ENCODE peak calls at places on chromosomes 12 and 14, in six cellular contexts. One of them, this sample, is unnamed.

GRCh38 chr12:7017870-7018349 is 366 bp downstream of the LPCAT3 start:
- DNase-seq in OCI-LY7: no peak
- DNase-seq in psoas muscle: no peak
- DNase-seq in effector memory CD4-positive, alpha-beta T cell: no peak
- DNase-seq in thoracic aorta: no peak
- DNase-seq in mucosa of descending colon: no peak
- DNase-seq in this sample: no peak

GRCh38 chr12:51437471-51437870 is 12.8 kb downstream of the SLC4A8 start:
- DNase-seq in OCI-LY7: no peak
- DNase-seq in psoas muscle: no peak
- DNase-seq in thoracic aorta: no peak
- DNase-seq in mucosa of descending colon: no peak
- DNase-seq in effector memory CD4-positive, alpha-beta T cell: no peak
- DNase-seq in this sample: no peak

GRCh38 chr14:58141893-58142292 is 10.1 kb downstream of the ARMH4 start:
- DNase-seq in thoracic aorta: no peak
- DNase-seq in mucosa of descending colon: no peak
- DNase-seq in psoas muscle: no peak
- DNase-seq in effector memory CD4-positive, alpha-beta T cell: no peak
- DNase-seq in OCI-LY7: no peak
- DNase-seq in this sample: no peak

GRCh38 chr14:35213869-35214387 is 78.3 kb upstream of the PSMA6 start:
- DNase-seq in OCI-LY7: no peak
- DNase-seq in effector memory CD4-positive, alpha-beta T cell: no peak
- DNase-seq in mucosa of descending colon: no peak
- DNase-seq in psoas muscle: no peak
- DNase-seq in thoracic aorta: no peak
- DNase-seq in this sample: no peak

GRCh38 chr12:96177013-96177412 is 17.2 kb upstream of the ELK3 start:
- DNase-seq in thoracic aorta: no peak
- DNase-seq in OCI-LY7: no peak
- DNase-seq in mucosa of descending colon: no peak
- DNase-seq in psoas muscle: no peak
- DNase-seq in effector memory CD4-positive, alpha-beta T cell: no peak
- DNase-seq in this sample: no peak

GRCh38 chr14:64244279-64244678 is 49.9 kb downstream of the ESR2 start:
- DNase-seq in effector memory CD4-positive, alpha-beta T cell: no peak
- DNase-seq in mucosa of descending colon: no peak
- DNase-seq in psoas muscle: peak; percentile 18
- DNase-seq in thoracic aorta: no peak
- DNase-seq in OCI-LY7: no peak
- DNase-seq in this sample: no peak

GRCh38 chr12:32548691-32549412 is 130.2 kb upstream of the DNM1L start:
- DNase-seq in thoracic aorta: peak; percentile 25
- DNase-seq in psoas muscle: peak; percentile 28
- DNase-seq in effector memory CD4-positive, alpha-beta T cell: no peak
- DNase-seq in OCI-LY7: no peak
- DNase-seq in mucosa of descending colon: no peak
- DNase-seq in this sample: no peak

GRCh38 chr12:6554990-6555691 is 701 bp downstream of the IFFO1 start:
- DNase-seq in thoracic aorta: no peak
- DNase-seq in effector memory CD4-positive, alpha-beta T cell: no peak
- DNase-seq in OCI-LY7: peak; percentile 32
- DNase-seq in psoas muscle: no peak
- DNase-seq in mucosa of descending colon: no peak
- DNase-seq in this sample: no peak

GRCh38 chr12:74984631-74985030 is 225.0 kb downstream of the KCNC2 start:
- DNase-seq in thoracic aorta: no peak
- DNase-seq in psoas muscle: no peak
- DNase-seq in effector memory CD4-positive, alpha-beta T cell: no peak
- DNase-seq in OCI-LY7: no peak
- DNase-seq in mucosa of descending colon: peak; percentile 20
- DNase-seq in this sample: no peak

GRCh38 chr12:9750276-9751203 is 10.2 kb downstream of the CD69 start:
- DNase-seq in psoas muscle: no peak
- DNase-seq in effector memory CD4-positive, alpha-beta T cell: peak; percentile 46
- DNase-seq in thoracic aorta: no peak
- DNase-seq in mucosa of descending colon: no peak
- DNase-seq in OCI-LY7: peak; percentile 86
- DNase-seq in this sample: peak; percentile 67

GRCh38 chr12:94206886-94207285 is 58.5 kb downstream of the PLXNC1 start:
- DNase-seq in OCI-LY7: no peak
- DNase-seq in effector memory CD4-positive, alpha-beta T cell: no peak
- DNase-seq in psoas muscle: no peak
- DNase-seq in mucosa of descending colon: no peak
- DNase-seq in thoracic aorta: no peak
- DNase-seq in this sample: no peak

GRCh38 chr12:132199526-132200319 is 55.5 kb downstream of the NOC4L start:
- DNase-seq in OCI-LY7: no peak
- DNase-seq in mucosa of descending colon: no peak
- DNase-seq in psoas muscle: no peak
- DNase-seq in thoracic aorta: no peak
- DNase-seq in effector memory CD4-positive, alpha-beta T cell: no peak
- DNase-seq in this sample: no peak

GRCh38 chr14:85528882-85529585 is 910 bp upstream of the FLRT2 start:
- DNase-seq in thoracic aorta: no peak
- DNase-seq in psoas muscle: no peak
- DNase-seq in mucosa of descending colon: no peak
- DNase-seq in OCI-LY7: no peak
- DNase-seq in effector memory CD4-positive, alpha-beta T cell: no peak
- DNase-seq in this sample: no peak

GRCh38 chr12:80892597-80893445 is 44.9 kb downstream of the LIN7A start:
- DNase-seq in mucosa of descending colon: no peak
- DNase-seq in psoas muscle: no peak
- DNase-seq in OCI-LY7: no peak
- DNase-seq in thoracic aorta: no peak
- DNase-seq in effector memory CD4-positive, alpha-beta T cell: no peak
- DNase-seq in this sample: no peak

GRCh38 chr12:5648692-5649338 is 216.9 kb downstream of the NTF3 start:
- DNase-seq in thoracic aorta: no peak
- DNase-seq in effector memory CD4-positive, alpha-beta T cell: no peak
- DNase-seq in mucosa of descending colon: no peak
- DNase-seq in psoas muscle: no peak
- DNase-seq in OCI-LY7: peak; percentile 44
- DNase-seq in this sample: no peak

GRCh38 chr12:21527451-21528180 is 1.5 kb downstream of the SPX start:
- DNase-seq in mucosa of descending colon: peak; percentile 51
- DNase-seq in psoas muscle: peak; percentile 53
- DNase-seq in thoracic aorta: no peak
- DNase-seq in effector memory CD4-positive, alpha-beta T cell: peak; percentile 35
- DNase-seq in OCI-LY7: peak; percentile 83
- DNase-seq in this sample: peak; percentile 72

GRCh38 chr14:22391908-22392307 is 197.1 kb downstream of the DAD1 start:
- DNase-seq in OCI-LY7: peak; percentile 92
- DNase-seq in effector memory CD4-positive, alpha-beta T cell: no peak
- DNase-seq in mucosa of descending colon: no peak
- DNase-seq in psoas muscle: no peak
- DNase-seq in thoracic aorta: no peak
- DNase-seq in this sample: no peak

GRCh38 chr12:28930704-28931103 is 218.4 kb upstream of the FAR2 start:
- DNase-seq in psoas muscle: no peak
- DNase-seq in OCI-LY7: no peak
- DNase-seq in thoracic aorta: no peak
- DNase-seq in mucosa of descending colon: no peak
- DNase-seq in effector memory CD4-positive, alpha-beta T cell: no peak
- DNase-seq in this sample: no peak

GRCh38 chr12:14157129-14157747 is 175.8 kb upstream of the GRIN2B start:
- DNase-seq in thoracic aorta: no peak
- DNase-seq in psoas muscle: no peak
- DNase-seq in mucosa of descending colon: no peak
- DNase-seq in effector memory CD4-positive, alpha-beta T cell: no peak
- DNase-seq in OCI-LY7: peak; percentile 99
- DNase-seq in this sample: no peak

GRCh38 chr12:56375598-56376434 is 13.2 kb upstream of the APOF start:
- DNase-seq in mucosa of descending colon: no peak
- DNase-seq in psoas muscle: no peak
- DNase-seq in thoracic aorta: no peak
- DNase-seq in OCI-LY7: peak; percentile 93
- DNase-seq in effector memory CD4-positive, alpha-beta T cell: no peak
- DNase-seq in this sample: peak; percentile 69

GRCh38 chr12:3291939-3292338 is 199.1 kb upstream of the PRMT8 start:
- DNase-seq in thoracic aorta: no peak
- DNase-seq in psoas muscle: no peak
- DNase-seq in effector memory CD4-positive, alpha-beta T cell: no peak
- DNase-seq in mucosa of descending colon: no peak
- DNase-seq in OCI-LY7: no peak
- DNase-seq in this sample: no peak

GRCh38 chr12:102501773-102502172 is 21.4 kb upstream of the IGF1 start:
- DNase-seq in mucosa of descending colon: no peak
- DNase-seq in thoracic aorta: no peak
- DNase-seq in OCI-LY7: no peak
- DNase-seq in psoas muscle: no peak
- DNase-seq in effector memory CD4-positive, alpha-beta T cell: no peak
- DNase-seq in this sample: no peak
- H3K4me3 ChIP-seq in mucosa of descending colon: no peak overlapping the region
- H3K4me3 ChIP-seq in thoracic aorta: no peak overlapping the region
- H3K4me3 ChIP-seq in OCI-LY7: no peak overlapping the region
- H3K4me3 ChIP-seq in psoas muscle: no peak overlapping the region
- H3K4me3 ChIP-seq in effector memory CD4-positive, alpha-beta T cell: no peak overlapping the region
- H3K4me3 ChIP-seq in this sample: no peak overlapping the region

GRCh38 chr14:68942281-68943035 is 36.6 kb downstream of the ACTN1 start:
- DNase-seq in mucosa of descending colon: no peak
- DNase-seq in thoracic aorta: no peak
- DNase-seq in OCI-LY7: no peak
- DNase-seq in psoas muscle: no peak
- DNase-seq in effector memory CD4-positive, alpha-beta T cell: no peak
- DNase-seq in this sample: no peak
- H3K4me1 ChIP-seq in mucosa of descending colon: peaks cover 70% of the 10 kb centered on the region
- H3K4me1 ChIP-seq in thoracic aorta: peaks cover 84% of the 10 kb centered on the region
- H3K4me1 ChIP-seq in OCI-LY7: no peaks in the 10 kb centered on the region
- H3K4me1 ChIP-seq in psoas muscle: peaks cover 51% of the 10 kb centered on the region
- H3K4me1 ChIP-seq in effector memory CD4-positive, alpha-beta T cell: no peaks in the 10 kb centered on the region
- H3K4me1 ChIP-seq in this sample: peaks cover 89% of the 10 kb centered on the region

GRCh38 chr12:15855646-15856045 is 26.5 kb upstream of the STRAP start:
- DNase-seq in OCI-LY7: no peak
- DNase-seq in psoas muscle: no peak
- DNase-seq in effector memory CD4-positive, alpha-beta T cell: no peak
- DNase-seq in mucosa of descending colon: no peak
- DNase-seq in thoracic aorta: no peak
- DNase-seq in this sample: no peak
- H3K4me3 ChIP-seq in OCI-LY7: no peak overlapping the region
- H3K4me3 ChIP-seq in psoas muscle: no peak overlapping the region
- H3K4me3 ChIP-seq in effector memory CD4-positive, alpha-beta T cell: no peak overlapping the region
- H3K4me3 ChIP-seq in mucosa of descending colon: no peak overlapping the region
- H3K4me3 ChIP-seq in thoracic aorta: no peak overlapping the region
- H3K4me3 ChIP-seq in this sample: no peak overlapping the region

GRCh38 chr14:24441485-24441884 is 1.1 kb downstream of the SDR39U1 start:
- DNase-seq in OCI-LY7: no peak
- DNase-seq in psoas muscle: no peak
- DNase-seq in thoracic aorta: no peak
- DNase-seq in effector memory CD4-positive, alpha-beta T cell: no peak
- DNase-seq in mucosa of descending colon: peak; percentile 37
- DNase-seq in this sample: no peak

GRCh38 chr14:24438198-24439095 is 4.1 kb downstream of the SDR39U1 start:
- DNase-seq in psoas muscle: no peak
- DNase-seq in OCI-LY7: no peak
- DNase-seq in effector memory CD4-positive, alpha-beta T cell: no peak
- DNase-seq in thoracic aorta: no peak
- DNase-seq in mucosa of descending colon: no peak
- DNase-seq in this sample: no peak

GRCh38 chr14:24439257-24439656 is 3.3 kb downstream of the SDR39U1 start:
- DNase-seq in psoas muscle: no peak
- DNase-seq in thoracic aorta: no peak
- DNase-seq in OCI-LY7: no peak
- DNase-seq in effector memory CD4-positive, alpha-beta T cell: no peak
- DNase-seq in mucosa of descending colon: no peak
- DNase-seq in this sample: no peak

GRCh38 chr14:24440606-24441399 is 1.8 kb downstream of the SDR39U1 start:
- DNase-seq in mucosa of descending colon: no peak
- DNase-seq in effector memory CD4-positive, alpha-beta T cell: no peak
- DNase-seq in OCI-LY7: no peak
- DNase-seq in thoracic aorta: no peak
- DNase-seq in psoas muscle: no peak
- DNase-seq in this sample: no peak

GRCh38 chr14:24439830-24440605 is 2.6 kb downstream of the SDR39U1 start:
- DNase-seq in psoas muscle: no peak
- DNase-seq in thoracic aorta: no peak
- DNase-seq in effector memory CD4-positive, alpha-beta T cell: no peak
- DNase-seq in mucosa of descending colon: peak; percentile 37
- DNase-seq in OCI-LY7: no peak
- DNase-seq in this sample: no peak
- H3K4me1 ChIP-seq in psoas muscle: peaks cover 35% of the 10 kb centered on the region
- H3K4me1 ChIP-seq in thoracic aorta: peaks cover 5% of the 10 kb centered on the region
- H3K4me1 ChIP-seq in effector memory CD4-positive, alpha-beta T cell: peaks cover 16% of the 10 kb centered on the region
- H3K4me1 ChIP-seq in mucosa of descending colon: peaks cover 23% of the 10 kb centered on the region
- H3K4me1 ChIP-seq in OCI-LY7: peaks cover 48% of the 10 kb centered on the region
- H3K4me1 ChIP-seq in this sample: peaks cover 7% of the 10 kb centered on the region

DNA sequence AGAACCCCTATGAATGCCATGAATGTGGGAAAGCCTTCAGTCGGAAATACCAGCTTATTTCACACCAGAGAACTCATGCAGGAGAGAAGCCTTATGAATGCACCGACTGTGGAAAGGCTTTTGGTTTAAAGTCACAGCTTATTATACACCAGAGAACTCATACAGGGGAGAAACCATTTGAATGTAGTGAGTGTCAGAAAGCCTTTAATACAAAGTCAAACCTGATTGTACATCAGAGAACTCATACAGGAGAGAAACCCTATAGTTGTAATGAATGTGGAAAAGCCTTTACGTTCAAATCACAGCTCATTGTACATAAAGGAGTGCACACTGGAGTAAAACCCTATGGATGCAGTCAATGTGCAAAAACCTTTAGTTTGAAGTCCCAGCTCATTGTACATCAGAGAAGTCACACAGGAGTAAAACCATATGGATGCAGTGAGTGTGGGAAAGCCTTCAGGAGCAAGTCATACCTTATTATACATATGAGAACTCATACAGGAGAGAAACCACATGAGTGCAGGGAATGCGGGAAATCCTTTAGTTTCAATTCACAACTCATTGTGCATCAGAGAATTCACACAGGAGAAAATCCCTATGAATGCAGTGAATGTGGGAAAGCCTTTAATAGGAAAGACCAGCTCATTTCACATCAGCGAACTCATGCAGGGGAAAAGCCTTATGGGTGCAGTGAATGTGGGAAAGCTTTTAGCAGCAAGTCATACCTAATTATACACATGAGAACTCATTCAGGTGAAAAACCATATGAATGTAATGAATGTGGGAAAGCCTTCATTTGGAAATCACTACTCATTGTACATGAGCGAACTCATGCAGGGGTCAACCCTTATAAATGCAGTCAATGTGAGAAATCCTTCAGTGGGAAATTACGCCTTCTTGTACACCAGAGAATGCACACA is 22.3 kb downstream of the ZNF268 start:
- DNase-seq in thoracic aorta: no peak
- DNase-seq in OCI-LY7: peak; percentile 15
- DNase-seq in psoas muscle: no peak
- DNase-seq in effector memory CD4-positive, alpha-beta T cell: no peak
- DNase-seq in mucosa of descending colon: no peak
- DNase-seq in this sample: no peak
- H3K4me3 ChIP-seq in thoracic aorta: peak overlapping the region; percentile 38
- H3K4me3 ChIP-seq in OCI-LY7: no peak overlapping the region
- H3K4me3 ChIP-seq in psoas muscle: no peak overlapping the region
- H3K4me3 ChIP-seq in effector memory CD4-positive, alpha-beta T cell: no peak overlapping the region
- H3K4me3 ChIP-seq in mucosa of descending colon: no peak overlapping the region
- H3K4me3 ChIP-seq in this sample: no peak overlapping the region